ENCODE peak calls at places on chromosomes 4 and X, in five cellular contexts. D, E, C, X and G are unnamed samples. For H3K36me3 and H3K27me3, the result is how much of the 10 kb centered on the place peaks cover.

GRCh38 chr4:145203400-145203799 is 23.0 kb upstream of the OTUD4 start:
- ATAC-seq in X (no peak), D (no peak), C (no peak), E (no peak), G (no peak)

GRCh38 chr4:183831026-183831446 is 74.1 kb upstream of the STOX2 start:
- ATAC-seq in X (no peak), D (no peak), C (peak), E (no peak), G (peak)

GRCh38 chrX:135536883-135537282 is 16.4 kb downstream of the INTS6L start:
- ATAC-seq in D (no peak), X (peak), E (peak), C (no peak), G (no peak)

GRCh38 chr4:136643416-136643815 is 888.9 kb downstream of the PCDH18 start:
- ATAC-seq in X (no peak), D (no peak), C (no peak), E (peak), G (no peak)

GRCh38 chr4:150264595-150265141 is 186.4 kb downstream of the DCLK2 start:
- ATAC-seq in D (peak), C (no peak), X (no peak), E (no peak), G (no peak)

GRCh38 chr4:11441182-11441556 is 12.5 kb upstream of the HS3ST1 start:
- ATAC-seq in D (no peak), C (no peak), X (no peak), E (no peak), G (no peak)

GRCh38 chrX:19864736-19865135 is 22.7 kb downstream of the SH3KBP1 start:
- ATAC-seq in D (no peak), C (no peak), E (peak), X (no peak), G (no peak)

GRCh38 chrX:140949231-140949630 is 53.2 kb upstream of the SPANXB1 start:
- ATAC-seq in X (no peak), E (no peak), C (no peak), D (no peak), G (no peak)

GRCh38 chr4:175540151-175540550 is 271.9 kb downstream of the GPM6A start:
- ATAC-seq in E (no peak), X (no peak), D (no peak), C (no peak), G (no peak)

GRCh38 chr4:134622194-134622593 is 420.6 kb upstream of the PABPC4L start:
- ATAC-seq in C (no peak), E (peak), D (no peak), X (no peak), G (no peak)

GRCh38 chr4:38106886-38107514 is 146.8 kb downstream of the PTTG2 start:
- ATAC-seq in C (no peak), E (no peak), D (no peak), X (peak), G (no peak)

GRCh38 chrX:56759736-56760409 is 30.8 kb downstream of the NBDY start:
- ATAC-seq in E (no peak), D (no peak), X (no peak), C (no peak), G (no peak)

GRCh38 chr4:72424006-72424405 is 145.0 kb downstream of the ADAMTS3 start:
- ATAC-seq in D (no peak), E (no peak), X (no peak), C (no peak), G (no peak)

GRCh38 chr4:3628868-3629175 is 96.6 kb upstream of the LRPAP1 start:
- ATAC-seq in X (no peak), D (no peak), C (no peak), E (no peak), G (no peak)

DNA sequence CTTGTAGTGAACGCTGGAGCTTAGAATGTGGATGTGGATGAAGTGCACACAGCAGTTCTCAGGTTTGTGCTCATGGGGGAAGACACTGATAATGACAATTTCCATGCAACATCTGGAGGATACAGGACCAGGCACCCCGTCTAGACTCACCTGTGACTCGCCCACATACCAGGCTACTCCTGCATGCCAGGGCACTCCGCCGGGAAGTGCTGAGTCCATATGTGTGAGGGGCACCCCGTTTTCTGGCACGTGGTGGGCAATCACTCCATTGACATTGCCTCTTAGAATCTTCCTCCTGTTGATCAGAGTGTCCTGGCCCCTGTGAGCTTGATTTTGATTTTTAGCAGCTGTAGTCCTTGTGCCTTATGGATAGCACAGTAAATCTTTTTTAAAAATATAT is 90.9 kb upstream of the LRPAP1 start:
- ATAC-seq in E (no peak), X (no peak), C (no peak), D (no peak), G (no peak)
- H3K36me3 ChIP-seq in E (under half), X (under half), C (under half), D (under half), G (under half)

DNA sequence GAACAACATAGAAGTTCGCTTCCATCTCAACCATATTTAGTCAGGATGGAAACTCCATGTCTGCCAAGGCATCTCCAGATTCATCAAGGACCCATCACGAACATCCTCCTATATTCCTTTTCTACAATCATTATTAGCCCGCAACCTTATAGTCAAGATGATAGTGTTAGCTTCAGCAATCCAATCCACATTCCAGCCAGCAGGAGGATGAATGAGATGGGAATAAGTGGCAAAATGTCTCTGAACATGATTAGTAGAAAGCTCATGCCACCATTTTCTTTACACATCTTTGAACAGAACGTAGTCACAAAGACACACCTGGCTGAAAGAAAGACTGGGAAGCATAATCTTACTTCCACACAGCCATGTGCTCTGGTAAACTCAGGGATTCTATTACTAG is 18.6 kb upstream of the NR0B1 start:
- ATAC-seq in C (no peak), X (no peak), D (no peak), E (no peak), G (no peak)
- H3K27me3 ChIP-seq in C (under half), X (under half), D (under half), E (under half), G (under half)

GRCh38 chr4:76072760-76073159 is 1.7 kb upstream of the ART3 start:
- ATAC-seq in D (no peak), X (no peak), C (no peak), E (no peak), G (no peak)
- TF ChIP-seq EP300 in D (no peak), X (no peak), C (no peak), E (no peak), G (no peak)

GRCh38 chr4:4420421-4420820 is 33.5 kb downstream of the NSG1 start:
- ATAC-seq in C (no peak), E (no peak), X (no peak), D (no peak), G (no peak)

GRCh38 chr4:4418676-4419370 is 31.9 kb downstream of the NSG1 start:
- ATAC-seq in X (no peak), C (no peak), D (no peak), E (no peak), G (no peak)

GRCh38 chr4:4417886-4418285 is 31.0 kb downstream of the NSG1 start:
- ATAC-seq in C (no peak), D (no peak), X (no peak), E (no peak), G (no peak)

GRCh38 chr4:4421356-4421755 is 34.5 kb downstream of the NSG1 start:
- ATAC-seq in D (no peak), E (no peak), C (no peak), X (no peak), G (no peak)

DNA sequence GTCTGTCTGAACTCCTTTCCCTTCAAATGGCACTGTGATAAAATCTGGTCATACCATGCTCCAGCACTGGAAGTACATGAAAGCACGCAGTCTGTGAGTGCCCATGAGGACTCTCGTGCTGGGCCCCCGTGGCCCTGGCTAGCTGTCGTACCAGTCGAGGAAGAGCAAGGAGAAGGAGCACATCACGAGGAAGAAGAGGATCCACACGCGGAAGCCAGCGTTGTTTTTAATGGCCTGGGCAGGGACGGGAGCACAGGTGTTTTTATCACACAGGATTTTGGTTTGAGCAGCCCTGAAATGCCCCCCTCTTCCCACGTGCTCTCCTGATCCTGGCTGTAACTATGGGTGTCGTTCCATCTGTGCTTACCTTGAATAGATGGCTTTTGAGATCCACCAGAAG is 33.0 kb downstream of the NSG1 start:
- ATAC-seq in E (no peak), C (no peak), D (no peak), X (no peak), G (no peak)
- H3K36me3 ChIP-seq in E (under half), C (under half), D (under half), X (under half), G (under half)

DNA sequence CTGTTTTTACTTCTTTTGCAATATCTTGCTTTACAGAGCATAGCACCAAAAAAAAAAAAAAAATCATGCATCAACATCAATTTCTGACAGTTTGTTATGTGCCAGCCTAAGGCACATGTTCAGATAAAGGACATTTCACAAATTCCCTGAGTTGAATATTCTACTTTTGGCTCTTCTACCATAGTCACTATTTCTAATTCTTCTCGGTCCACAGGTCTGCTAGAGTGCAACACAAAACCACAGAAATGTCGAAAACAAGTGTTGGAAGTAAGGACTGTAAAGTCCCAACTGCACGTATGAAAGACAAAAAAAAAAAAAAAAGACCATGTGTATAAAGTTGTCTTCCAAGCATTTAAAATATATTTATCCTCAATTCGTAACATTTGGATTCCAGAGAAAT is 494.2 kb upstream of the INTU start:
- ATAC-seq in X (no peak), E (no peak), C (no peak), D (no peak), G (no peak)
- H3K27me3 ChIP-seq in X (under half), E (under half), C (under half), D (under half), G (under half)

GRCh38 chr4:3613980-3614730 is 81.9 kb upstream of the LRPAP1 start:
- ATAC-seq in E (no peak), D (peak), C (peak), X (no peak), G (no peak)
- TF ChIP-seq EP300 in E (no peak), D (no peak), C (no peak), X (no peak), G (no peak)

GRCh38 chr4:67678612-67679011 is 22.3 kb downstream of the UBA6 start:
- ATAC-seq in D (no peak), X (no peak), C (no peak), E (no peak), G (no peak)
- H3K36me3 ChIP-seq in D (under half), X (half or more), C (under half), E (under half), G (under half)

GRCh38 chrX:15673970-15674369 is 9.4 kb upstream of the CLTRN start:
- ATAC-seq in X (no peak), C (no peak), E (no peak), D (no peak), G (no peak)
- H3K27me3 ChIP-seq in X (under half), C (under half), E (under half), D (under half), G (under half)